ENCODE peak calls at places on chromosome 17, in six cellular contexts. X, L, R, Y, C and H are unnamed samples.

GRCh38 chr17:51764387-51764971 is 394.0 kb downstream of the CA10 start:
- DNase-seq in X (peak), Y (peak), R (peak), C (peak), L (peak), H (peak)

GRCh38 chr17:336110-337021 is 16.2 kb downstream of the RPH3AL start:
- DNase-seq in R (peak), X (no peak), C (no peak), Y (no peak), L (peak), H (no peak)

GRCh38 chr17:18946536-18946935 is 5.4 kb upstream of the SLC5A10 start:
- DNase-seq in C (no peak), R (no peak), Y (no peak), L (no peak), X (no peak), H (no peak)

GRCh38 chr17:79019631-79020584 is 4.1 kb upstream of the C1QTNF1 start:
- DNase-seq in C (peak), Y (peak), R (peak), L (peak), X (peak), H (peak)

GRCh38 chr17:28570716-28571254 is 539 bp downstream of the PIGS start:
- DNase-seq in Y (peak), X (peak), C (no peak), R (peak), L (no peak), H (no peak)

GRCh38 chr17:46991618-46992017 is 12.6 kb upstream of the RPRML start:
- DNase-seq in R (no peak), X (no peak), Y (no peak), C (no peak), L (no peak), H (no peak)

GRCh38 chr17:62089296-62089695 is 24.2 kb upstream of the MED13 start:
- DNase-seq in X (no peak), R (no peak), C (no peak), Y (no peak), L (no peak), H (no peak)

GRCh38 chr17:1431631-1432104 is 24.4 kb downstream of the CRK start:
- DNase-seq in X (no peak), C (no peak), R (no peak), Y (no peak), L (no peak), H (no peak)

GRCh38 chr17:28372203-28372944 is 880 bp downstream of the SARM1 start:
- DNase-seq in C (peak), Y (no peak), L (no peak), R (peak), X (peak), H (peak)

GRCh38 chr17:80755650-80756405 is 211.2 kb downstream of the RPTOR start:
- DNase-seq in C (no peak), L (no peak), R (no peak), Y (no peak), X (peak), H (no peak)

GRCh38 chr17:77304051-77304745 is 163.4 kb downstream of the SEC14L1 start:
- DNase-seq in Y (no peak), C (no peak), L (no peak), R (no peak), X (peak), H (no peak)

GRCh38 chr17:45050680-45051059 is 762 bp downstream of the DCAKD start:
- DNase-seq in X (peak), Y (peak), L (no peak), C (no peak), R (peak), H (peak)

GRCh38 chr17:27408891-27409290 is 47.4 kb upstream of the KSR1 start:
- DNase-seq in X (peak), Y (no peak), C (peak), L (no peak), R (no peak), H (peak)

GRCh38 chr17:76086384-76086783 is 7.4 kb downstream of the ZACN start:
- DNase-seq in X (no peak), R (no peak), Y (no peak), C (no peak), L (no peak), H (no peak)

GRCh38 chr17:73165616-73166404 is 1.0 kb downstream of the SSTR2 start:
- DNase-seq in X (peak), C (no peak), L (no peak), R (peak), Y (no peak), H (no peak)

GRCh38 chr17:74210191-74211140 is 2.9 kb upstream of the TTYH2 start:
- DNase-seq in X (peak), L (peak), R (peak), Y (peak), C (peak), H (peak)

GRCh38 chr17:48612456-48612853 is 1.6 kb upstream of the HOXB7 start:
- DNase-seq in C (no peak), R (peak), L (no peak), Y (peak), X (no peak), H (no peak)

GRCh38 chr17:40018211-40019121 is 3.2 kb downstream of the CSF3 start:
- DNase-seq in R (no peak), C (peak), Y (no peak), L (peak), X (peak), H (peak)

GRCh38 chr17:2335726-2336214 is 487 bp downstream of the TSR1 start:
- DNase-seq in Y (no peak), C (no peak), X (peak), L (peak), R (peak), H (no peak)

GRCh38 chr17:40560592-40561293 is 4.5 kb downstream of the CCR7 start:
- DNase-seq in C (peak), X (peak), Y (peak), R (no peak), L (peak), H (no peak)

GRCh38 chr17:81865358-81865732 is 5.0 kb upstream of the P4HB start:
- DNase-seq in X (no peak), L (no peak), Y (no peak), R (no peak), C (no peak), H (no peak)

GRCh38 chr17:80786470-80786869 is 205.2 kb upstream of the CHMP6 start:
- DNase-seq in R (peak), X (no peak), Y (no peak), C (no peak), L (no peak), H (no peak)

GRCh38 chr17:56937688-56938087 is 23.2 kb downstream of the COIL start:
- DNase-seq in R (no peak), L (no peak), X (peak), C (no peak), Y (no peak), H (no peak)

GRCh38 chr17:83152745-83153611 is 73.6 kb downstream of the METRNL start:
- DNase-seq in Y (no peak), L (no peak), X (no peak), R (no peak), C (no peak), H (no peak)

GRCh38 chr17:34645636-34646035 is 66.3 kb downstream of the TMEM132E start:
- DNase-seq in Y (no peak), X (no peak), R (no peak), C (no peak), L (no peak), H (no peak)

GRCh38 chr17:48544356-48545021 is 420 bp downstream of the HOXB2 start:
- DNase-seq in C (peak), L (peak), Y (peak), R (peak), X (peak), H (peak)

GRCh38 chr17:45018514-45019176 is 32.8 kb downstream of the DCAKD start:
- DNase-seq in X (peak), R (peak), L (peak), C (no peak), Y (no peak), H (no peak)

GRCh38 chr17:44187131-44187899 is 543 bp downstream of the TMUB2 start:
- DNase-seq in L (no peak), C (peak), X (peak), Y (no peak), R (peak), H (peak)

GRCh38 chr17:31560836-31561235 is 169.4 kb downstream of the RAB11FIP4 start:
- DNase-seq in C (no peak), L (no peak), X (peak), Y (no peak), R (no peak), H (no peak)

GRCh38 chr17:1180958-1181768 is 1.4 kb upstream of the ABR start:
- DNase-seq in Y (no peak), L (no peak), R (peak), C (no peak), X (no peak), H (no peak)

GRCh38 chr17:64781810-64782555 is 119.9 kb upstream of the SMURF2 start:
- DNase-seq in X (no peak), Y (no peak), C (no peak), R (no peak), L (peak), H (no peak)

GRCh38 chr17:50831430-50832064 is 3.8 kb upstream of the WFIKKN2 start:
- DNase-seq in R (no peak), X (no peak), C (peak), L (no peak), Y (no peak), H (no peak)

GRCh38 chr17:29585080-29585751 is 4.2 kb downstream of the GIT1 start:
- DNase-seq in C (peak), X (peak), R (no peak), L (peak), Y (peak), H (no peak)

GRCh38 chr17:3738562-3739295 is 15.0 kb downstream of the HASPIN start:
- DNase-seq in Y (peak), L (no peak), C (no peak), R (peak), X (no peak), H (no peak)

GRCh38 chr17:7579001-7579838 is at the start of gene CD68:
- DNase-seq in L (peak), C (peak), Y (peak), R (peak), X (peak), H (peak)

GRCh38 chr17:57577751-57578607 is 167.1 kb downstream of the CCDC182 start:
- DNase-seq in Y (no peak), X (no peak), C (peak), R (no peak), L (peak), H (peak)